ENCODE peak calls at places on chromosomes 5 and 9, in five cellular contexts. One of them, this sample, is unnamed.

GRCh38 chr9:113589890-113590289 is 126.4 kb downstream of the RGS3 start:
- DNase-seq in neuronal stem cell: no peak
- DNase-seq in trophoblast cell: no peak
- DNase-seq in IMR-90: peak
- DNase-seq in H1: no peak
- DNase-seq in this sample: no peak

GRCh38 chr5:169112016-169112415 is 188.9 kb downstream of the SLIT3 start:
- DNase-seq in neuronal stem cell: no peak
- DNase-seq in trophoblast cell: no peak
- DNase-seq in IMR-90: no peak
- DNase-seq in H1: no peak
- DNase-seq in this sample: no peak

GRCh38 chr5:147483961-147484707 is 25.7 kb downstream of the DPYSL3 start:
- DNase-seq in neuronal stem cell: no peak
- DNase-seq in trophoblast cell: no peak
- DNase-seq in IMR-90: peak
- DNase-seq in H1: no peak
- DNase-seq in this sample: no peak

GRCh38 chr5:64149857-64150521 is 15.7 kb upstream of the RNF180 start:
- DNase-seq in neuronal stem cell: no peak
- DNase-seq in trophoblast cell: no peak
- DNase-seq in IMR-90: no peak
- DNase-seq in H1: no peak
- DNase-seq in this sample: no peak

GRCh38 chr9:28453918-28454317 is 880.6 kb upstream of the C9orf72 start:
- DNase-seq in neuronal stem cell: no peak
- DNase-seq in trophoblast cell: no peak
- DNase-seq in IMR-90: no peak
- DNase-seq in H1: no peak
- DNase-seq in this sample: no peak

GRCh38 chr9:134553061-134553891 is 88.3 kb upstream of the COL5A1 start:
- DNase-seq in neuronal stem cell: no peak
- DNase-seq in trophoblast cell: no peak
- DNase-seq in IMR-90: no peak
- DNase-seq in H1: no peak
- DNase-seq in this sample: no peak

GRCh38 chr5:33475706-33476105 is 34.9 kb downstream of the TARS1 start:
- DNase-seq in neuronal stem cell: no peak
- DNase-seq in trophoblast cell: no peak
- DNase-seq in IMR-90: no peak
- DNase-seq in H1: no peak
- DNase-seq in this sample: no peak

GRCh38 chr5:132136906-132137305 is 63.3 kb downstream of the CSF2 start:
- DNase-seq in neuronal stem cell: no peak
- DNase-seq in trophoblast cell: no peak
- DNase-seq in IMR-90: peak
- DNase-seq in H1: no peak
- DNase-seq in this sample: no peak

GRCh38 chr5:61598140-61598539 is 266.1 kb downstream of the ZSWIM6 start:
- DNase-seq in neuronal stem cell: no peak
- DNase-seq in trophoblast cell: no peak
- DNase-seq in IMR-90: no peak
- DNase-seq in H1: no peak
- DNase-seq in this sample: no peak

GRCh38 chr5:92976156-92976555 is 604.9 kb downstream of the NR2F1-AS1 start:
- DNase-seq in neuronal stem cell: no peak
- DNase-seq in trophoblast cell: no peak
- DNase-seq in IMR-90: no peak
- DNase-seq in H1: no peak
- DNase-seq in this sample: no peak

GRCh38 chr5:6649186-6649585 is 15.9 kb downstream of the SRD5A1 start:
- DNase-seq in neuronal stem cell: no peak
- DNase-seq in trophoblast cell: no peak
- DNase-seq in IMR-90: no peak
- DNase-seq in H1: peak
- DNase-seq in this sample: peak

DNA sequence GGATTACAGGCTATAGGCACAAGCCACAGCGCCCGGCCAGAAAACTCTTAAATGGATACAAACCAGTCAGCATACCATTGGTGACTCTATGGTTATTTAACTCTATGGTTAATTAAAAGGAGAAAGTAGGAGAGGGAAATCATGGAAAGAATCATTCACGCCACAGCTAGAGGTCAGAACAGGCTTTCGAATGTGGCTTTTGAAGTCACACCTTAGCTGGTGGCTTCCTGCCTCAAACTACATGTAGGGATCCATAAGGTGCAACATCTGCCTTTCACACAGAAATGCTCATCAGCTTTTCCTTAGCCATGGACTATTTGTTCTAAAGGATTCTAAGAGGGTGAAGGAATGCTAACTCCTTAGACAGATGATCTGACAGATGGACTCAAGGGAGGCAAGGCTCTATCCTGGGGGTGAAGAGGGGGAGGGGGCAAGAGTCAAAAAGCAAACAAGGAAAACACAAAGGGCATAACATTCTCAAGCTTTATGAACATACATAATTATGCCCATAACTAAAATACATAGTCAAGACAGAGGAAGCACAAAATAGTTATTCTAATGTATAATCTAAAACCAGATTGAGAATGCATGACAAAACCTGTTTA is 130.9 kb downstream of the EFNA5 start:
- DNase-seq in neuronal stem cell: no peak
- DNase-seq in trophoblast cell: no peak
- DNase-seq in IMR-90: no peak
- DNase-seq in H1: no peak
- DNase-seq in this sample: no peak
- H2AK5ac ChIP-seq in neuronal stem cell: no peak
- H2AK5ac ChIP-seq in trophoblast cell: peak
- H2AK5ac ChIP-seq in IMR-90: peak
- H2AK5ac ChIP-seq in H1: peak
- H2AK5ac ChIP-seq in this sample: no peak

DNA sequence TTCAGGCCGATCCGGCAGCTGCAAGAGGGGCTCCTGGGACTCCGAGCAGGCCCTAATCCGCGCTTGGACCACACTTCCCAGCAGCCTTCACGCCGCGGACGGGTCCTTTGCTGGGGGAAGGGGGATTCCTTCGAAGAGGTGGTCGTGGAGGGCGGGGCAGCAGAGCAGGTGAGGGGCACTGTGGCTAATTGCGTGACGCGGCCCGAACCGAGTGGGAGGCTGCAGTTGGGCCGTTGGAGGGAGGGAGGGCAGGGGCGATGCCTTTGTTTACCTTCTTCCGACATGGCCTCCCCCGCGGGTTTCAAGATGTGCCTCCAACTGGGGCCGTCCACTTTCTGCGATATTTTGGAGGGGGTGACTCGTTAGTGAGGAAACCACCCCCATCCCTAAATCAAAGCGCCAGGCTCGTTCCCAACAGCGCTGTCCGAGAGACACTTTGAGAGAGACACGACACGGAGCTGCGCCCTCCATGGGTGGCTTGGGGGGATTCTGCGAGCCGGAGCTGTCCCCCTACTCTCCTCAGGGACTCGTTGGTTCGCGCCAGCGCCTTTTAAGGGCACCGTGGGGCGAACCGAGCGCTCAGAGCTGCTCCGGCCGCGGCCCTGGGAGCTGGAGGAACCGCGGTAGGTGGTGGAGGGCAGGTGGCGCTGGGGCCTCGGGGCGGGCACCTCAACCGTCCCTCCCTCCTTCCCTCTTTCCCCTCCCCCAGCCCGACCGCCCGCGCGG is at the start of gene FAM53C:
- DNase-seq in neuronal stem cell: peak
- DNase-seq in trophoblast cell: peak
- DNase-seq in IMR-90: peak
- DNase-seq in H1: peak
- DNase-seq in this sample: peak
- H3K14ac ChIP-seq in neuronal stem cell: no peak
- H3K14ac ChIP-seq in trophoblast cell: peak
- H3K14ac ChIP-seq in IMR-90: peak
- H3K14ac ChIP-seq in H1: no peak
- H3K14ac ChIP-seq in this sample: peak

DNA sequence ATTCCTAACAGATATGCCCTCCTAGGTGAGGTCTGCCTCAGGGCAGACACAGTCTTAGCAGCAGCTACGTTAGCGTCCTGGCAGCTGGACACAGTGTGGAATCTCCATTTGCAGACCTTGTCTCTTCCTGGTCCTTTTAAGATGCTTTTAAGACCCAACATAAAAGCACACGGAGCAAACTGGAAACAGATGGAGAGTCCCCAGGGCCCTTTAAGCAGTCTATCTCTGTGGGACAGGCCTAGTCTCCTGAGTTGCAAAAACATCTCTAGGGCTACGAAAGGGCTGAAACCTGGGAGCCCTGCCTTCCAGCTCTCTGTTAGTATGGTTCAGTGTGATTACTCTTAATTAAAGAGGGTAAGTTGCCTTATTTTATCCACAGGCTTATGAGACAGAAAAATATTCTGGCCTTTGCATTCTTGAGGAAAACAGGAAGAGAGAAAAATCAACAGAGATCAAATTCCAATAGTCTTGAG is 66.0 kb upstream of the GNA14 start:
- DNase-seq in neuronal stem cell: no peak
- DNase-seq in trophoblast cell: no peak
- DNase-seq in IMR-90: peak
- DNase-seq in H1: no peak
- DNase-seq in this sample: no peak
- H2AK5ac ChIP-seq in neuronal stem cell: no peak
- H2AK5ac ChIP-seq in trophoblast cell: peak
- H2AK5ac ChIP-seq in IMR-90: peak
- H2AK5ac ChIP-seq in H1: no peak
- H2AK5ac ChIP-seq in this sample: no peak

GRCh38 chr9:33265211-33265885 is 499 bp downstream of the CHMP5 start:
- DNase-seq in neuronal stem cell: no peak
- DNase-seq in trophoblast cell: no peak
- DNase-seq in IMR-90: no peak
- DNase-seq in H1: no peak
- DNase-seq in this sample: no peak
- H3K14ac ChIP-seq in neuronal stem cell: no peak
- H3K14ac ChIP-seq in trophoblast cell: peak
- H3K14ac ChIP-seq in IMR-90: peak
- H3K14ac ChIP-seq in H1: no peak
- H3K14ac ChIP-seq in this sample: no peak

GRCh38 chr9:18739641-18740318 is 265.8 kb downstream of the ADAMTSL1 start:
- DNase-seq in neuronal stem cell: no peak
- DNase-seq in trophoblast cell: no peak
- DNase-seq in IMR-90: no peak
- DNase-seq in H1: no peak
- DNase-seq in this sample: no peak
- H2AK5ac ChIP-seq in neuronal stem cell: no peak
- H2AK5ac ChIP-seq in trophoblast cell: no peak
- H2AK5ac ChIP-seq in IMR-90: no peak
- H2AK5ac ChIP-seq in H1: no peak
- H2AK5ac ChIP-seq in this sample: no peak

GRCh38 chr5:9545301-9545958 is 445 bp downstream of the SEMA5A start:
- DNase-seq in neuronal stem cell: peak
- DNase-seq in trophoblast cell: no peak
- DNase-seq in IMR-90: no peak
- DNase-seq in H1: no peak
- DNase-seq in this sample: peak

GRCh38 chr5:9546973-9547947 is 1.4 kb upstream of the SEMA5A start:
- DNase-seq in neuronal stem cell: no peak
- DNase-seq in trophoblast cell: no peak
- DNase-seq in IMR-90: peak
- DNase-seq in H1: no peak
- DNase-seq in this sample: peak

GRCh38 chr5:9544056-9544455 is 1.8 kb downstream of the SEMA5A start:
- DNase-seq in neuronal stem cell: no peak
- DNase-seq in trophoblast cell: no peak
- DNase-seq in IMR-90: peak
- DNase-seq in H1: no peak
- DNase-seq in this sample: no peak

GRCh38 chr5:9544502-9545300 is 1.2 kb downstream of the SEMA5A start:
- DNase-seq in neuronal stem cell: peak
- DNase-seq in trophoblast cell: peak
- DNase-seq in IMR-90: peak
- DNase-seq in H1: no peak
- DNase-seq in this sample: peak

DNA sequence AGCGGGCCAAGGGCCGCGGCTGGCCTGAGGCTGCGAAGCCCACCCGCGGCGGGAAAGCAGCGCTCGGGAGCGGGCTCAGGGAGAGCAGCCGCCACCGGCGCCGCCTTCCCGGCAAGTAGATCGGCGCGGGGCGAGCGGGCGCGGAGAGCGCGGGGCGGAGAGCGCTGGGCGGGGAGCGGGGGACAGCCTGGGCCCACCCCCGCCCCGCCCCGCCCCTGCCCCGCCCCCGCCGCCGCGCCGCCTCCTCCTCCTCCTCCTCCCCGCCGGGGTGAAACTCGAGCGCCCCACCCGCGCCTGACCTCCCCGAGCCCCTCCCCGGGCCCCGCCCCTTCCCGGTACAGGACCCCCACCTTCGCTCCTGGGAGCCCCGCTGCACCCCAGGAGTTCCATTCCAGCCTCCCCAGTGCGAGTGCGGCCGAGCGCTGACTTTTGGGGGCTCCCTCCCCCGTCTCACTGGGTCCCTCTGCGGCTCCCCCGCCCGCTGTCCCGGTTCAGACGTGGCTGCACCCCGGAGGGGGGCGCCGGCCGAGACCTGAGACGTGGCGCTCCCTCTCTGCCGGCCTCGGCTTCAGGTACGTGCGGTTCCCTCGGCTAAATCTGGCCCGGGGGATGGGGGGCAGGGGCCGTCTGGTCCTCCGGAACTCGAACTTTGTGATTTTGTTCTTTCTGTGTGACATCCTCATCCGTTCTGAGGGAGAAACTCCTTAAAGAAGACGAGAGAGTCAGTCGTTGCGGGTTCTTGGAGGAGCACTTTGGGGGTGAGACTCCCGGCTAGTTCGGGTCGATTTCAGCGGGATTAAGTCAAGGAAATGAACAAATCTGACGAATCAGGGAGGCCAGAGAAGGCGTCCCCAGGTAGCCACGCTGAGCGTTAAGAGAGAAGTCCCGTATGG is at the start of gene SEMA5A:
- DNase-seq in neuronal stem cell: peak
- DNase-seq in trophoblast cell: peak
- DNase-seq in IMR-90: peak
- DNase-seq in H1: no peak
- DNase-seq in this sample: peak
- H3K14ac ChIP-seq in neuronal stem cell: peak
- H3K14ac ChIP-seq in trophoblast cell: peak
- H3K14ac ChIP-seq in IMR-90: peak
- H3K14ac ChIP-seq in H1: no peak
- H3K14ac ChIP-seq in this sample: peak

GRCh38 chr9:37969558-37970300 is 65.8 kb upstream of the SLC25A51 start:
- DNase-seq in neuronal stem cell: no peak
- DNase-seq in trophoblast cell: no peak
- DNase-seq in IMR-90: no peak
- DNase-seq in H1: no peak
- DNase-seq in this sample: no peak
- H2AK5ac ChIP-seq in neuronal stem cell: peak
- H2AK5ac ChIP-seq in trophoblast cell: no peak
- H2AK5ac ChIP-seq in IMR-90: peak
- H2AK5ac ChIP-seq in H1: no peak
- H2AK5ac ChIP-seq in this sample: no peak

This sample was measured in H9.